ENCODE peak calls at places on chromosome 1, in four cellular contexts. I, Z, R and M are unnamed samples.
A peak's percentile ranks its signal among the peaks of the same experiment; 100 is the strongest.

GRCh38 chr1:243725846-243726245 is 124.2 kb downstream of the AKT3 start:
- DNase-seq in I (no peak), Z (peak; percentile 35), R (no peak), M (no peak)

GRCh38 chr1:181135462-181135781 is 46.9 kb downstream of the IER5 start:
- DNase-seq in I (no peak), Z (peak; percentile 49), R (no peak), M (peak; percentile 41)

GRCh38 chr1:168709896-168710305 is 19.1 kb downstream of the DPT start:
- DNase-seq in I (no peak), Z (peak; percentile 91), R (no peak), M (no peak)

GRCh38 chr1:62724430-62724829 is 36.2 kb upstream of the DOCK7 start:
- DNase-seq in I (no peak), Z (no peak), R (no peak), M (no peak)

GRCh38 chr1:110421159-110421777 is 13.8 kb upstream of the LAMTOR5 start:
- DNase-seq in I (no peak), Z (peak; percentile 61), R (no peak), M (peak; percentile 65)

GRCh38 chr1:208841396-208841795 is 597.2 kb upstream of the PLXNA2 start:
- DNase-seq in I (no peak), Z (peak; percentile 39), R (no peak), M (no peak)

GRCh38 chr1:155003766-155004351 is 1.3 kb downstream of the ZBTB7B start:
- DNase-seq in I (peak; percentile 74), Z (peak; percentile 59), R (no peak), M (peak; percentile 88)

GRCh38 chr1:216458807-216459206 is 35.6 kb upstream of the USH2A start:
- DNase-seq in I (no peak), Z (peak; percentile 36), R (no peak), M (no peak)

GRCh38 chr1:91803847-91804545 is 82.0 kb downstream of the TGFBR3 start:
- DNase-seq in I (no peak), Z (no peak), R (no peak), M (no peak)

GRCh38 chr1:55951291-55951690 is 628.1 kb downstream of the PLPP3 start:
- DNase-seq in I (no peak), Z (peak; percentile 25), R (no peak), M (no peak)

GRCh38 chr1:202702088-202702487 is 8.2 kb downstream of the SYT2 start:
- DNase-seq in I (no peak), Z (no peak), R (no peak), M (no peak)

DNA sequence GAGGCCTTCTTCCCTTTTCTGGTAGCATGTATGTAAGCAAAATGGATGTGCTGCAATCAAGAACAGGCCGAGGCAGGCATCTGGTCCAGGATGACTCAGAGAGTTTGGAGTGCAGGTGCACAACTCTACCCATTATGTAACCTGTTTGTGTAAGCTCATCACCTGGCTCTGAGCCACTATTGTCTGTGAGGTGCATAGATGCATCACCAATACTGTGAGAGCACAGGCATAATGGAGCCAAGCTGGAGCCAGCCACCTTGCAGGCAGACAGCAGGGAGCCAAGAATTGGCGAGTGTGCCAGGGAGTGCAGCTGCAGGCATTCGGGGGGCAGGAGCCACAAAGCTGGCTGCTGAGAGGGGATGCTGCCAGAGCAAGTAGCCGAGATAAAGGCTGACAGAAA is 549.9 kb upstream of the RGS18 start:
- DNase-seq in I (no peak), Z (peak; percentile 2), R (no peak), M (no peak)
- H3K27ac ChIP-seq in I (no peak overlapping the region), Z (no peak overlapping the region), R (peak overlapping the region; percentile 65), M (no peak overlapping the region)

DNA sequence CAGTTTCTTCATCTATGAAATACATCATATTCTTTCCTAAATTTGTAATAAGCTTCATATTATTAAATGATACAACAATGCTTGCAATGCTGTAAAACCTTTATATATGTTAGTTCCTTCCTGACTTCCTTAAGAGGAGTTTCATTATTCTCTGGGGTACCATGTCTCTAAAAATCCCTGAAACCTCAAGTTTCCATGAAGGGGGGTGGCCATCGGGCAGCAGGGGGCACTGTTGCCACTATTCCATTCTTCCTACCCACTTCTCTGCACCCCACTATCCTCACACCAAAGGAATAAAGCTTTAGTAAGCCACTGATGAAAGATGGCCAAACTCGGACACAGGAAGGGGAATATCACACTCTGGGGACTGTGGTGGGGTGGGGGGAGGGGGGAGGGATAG is 9.0 kb upstream of the DMRTB1 start:
- DNase-seq in I (no peak), Z (no peak), R (no peak), M (no peak)
- TF ChIP-seq CTCF in I (no peak), Z (peak; percentile 41), R (no peak), M (no peak)

GRCh38 chr1:11678442-11678841 is 2.5 kb downstream of the MAD2L2 start:
- DNase-seq in I (no peak), Z (no peak), R (no peak), M (no peak)
- H3K9me3 ChIP-seq in I (no peaks in the 10 kb centered on the region), Z (no peaks in the 10 kb centered on the region), R (no peaks in the 10 kb centered on the region), M (no peaks in the 10 kb centered on the region)

GRCh38 chr1:21774835-21775541 is 8.0 kb downstream of the USP48 start:
- DNase-seq in I (no peak), Z (no peak), R (no peak), M (peak; percentile 29)
- H3K27ac ChIP-seq in I (no peak overlapping the region), Z (no peak overlapping the region), R (peak overlapping the region; percentile 9), M (no peak overlapping the region)

GRCh38 chr1:29646161-29646775 is 409.9 kb downstream of the PTPRU start:
- DNase-seq in I (no peak), Z (no peak), R (peak; percentile 64), M (peak; percentile 39)

GRCh38 chr1:29645586-29645985 is 409.3 kb downstream of the PTPRU start:
- DNase-seq in I (no peak), Z (no peak), R (peak; percentile 54), M (no peak)

GRCh38 chr1:29643281-29643680 is 407.0 kb downstream of the PTPRU start:
- DNase-seq in I (no peak), Z (no peak), R (peak; percentile 23), M (peak; percentile 24)

GRCh38 chr1:29643838-29644440 is 407.6 kb downstream of the PTPRU start:
- DNase-seq in I (no peak), Z (no peak), R (no peak), M (peak; percentile 3)

GRCh38 chr1:29644812-29645211 is 408.5 kb downstream of the PTPRU start:
- DNase-seq in I (no peak), Z (no peak), R (no peak), M (no peak)
- TF ChIP-seq CTCF in I (no peak), Z (no peak), R (no peak), M (no peak)

GRCh38 chr1:227561303-227561702 is 2.1 kb upstream of the ZNF678 start:
- DNase-seq in I (no peak), Z (no peak), R (no peak), M (no peak)
- H3K9me3 ChIP-seq in I (no peaks in the 10 kb centered on the region), Z (no peaks in the 10 kb centered on the region), R (no peaks in the 10 kb centered on the region), M (no peaks in the 10 kb centered on the region)

GRCh38 chr1:58881471-58881994 is 97.7 kb upstream of the JUN start:
- DNase-seq in I (peak; percentile 69), Z (peak; percentile 64), R (no peak), M (peak; percentile 69)
- H3K27ac ChIP-seq in I (peak overlapping the region; percentile 15), Z (peak overlapping the region; percentile 14), R (no peak overlapping the region), M (no peak overlapping the region)

GRCh38 chr1:186240436-186240835 is 134.6 kb downstream of the TPR start:
- DNase-seq in I (no peak), Z (no peak), R (no peak), M (no peak)

GRCh38 chr1:186250529-186250928 is 124.5 kb downstream of the TPR start:
- DNase-seq in I (no peak), Z (no peak), R (no peak), M (no peak)

GRCh38 chr1:186239211-186239610 is 135.8 kb downstream of the TPR start:
- DNase-seq in I (no peak), Z (peak; percentile 35), R (no peak), M (no peak)

DNA sequence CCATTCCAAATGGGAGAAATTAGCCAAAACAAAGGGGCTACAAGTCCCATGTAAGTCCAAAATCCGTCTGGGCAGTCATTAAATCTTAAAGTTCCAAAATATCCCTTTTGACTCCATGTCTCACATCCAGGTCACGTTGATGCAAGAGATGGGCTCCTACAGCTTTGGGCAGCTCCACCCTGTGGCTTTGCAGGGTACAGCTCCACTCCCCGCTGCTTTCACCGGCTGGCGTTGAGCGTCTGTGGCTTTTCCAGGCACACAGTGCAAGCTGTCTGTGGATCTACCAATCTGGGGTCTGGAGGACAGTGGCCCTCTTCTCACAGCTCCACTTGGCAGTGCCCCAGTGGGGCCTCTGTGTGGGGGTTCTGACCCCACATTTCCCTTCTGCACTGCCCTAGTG is 130.2 kb downstream of the TPR start:
- DNase-seq in I (peak; percentile 17), Z (no peak), R (no peak), M (no peak)
- TF ChIP-seq CTCF in I (no peak), Z (peak; percentile 35), R (no peak), M (no peak)

GRCh38 chr1:90721210-90722194 is 4.4 kb upstream of the BARHL2 start:
- DNase-seq in I (peak; percentile 56), Z (peak; percentile 25), R (peak; percentile 83), M (no peak)

GRCh38 chr1:90717665-90718410 is 736 bp upstream of the BARHL2 start:
- DNase-seq in I (no peak), Z (no peak), R (no peak), M (no peak)

GRCh38 chr1:90718411-90719320 is 1.6 kb upstream of the BARHL2 start:
- DNase-seq in I (no peak), Z (no peak), R (no peak), M (no peak)

GRCh38 chr1:90720137-90720636 is 3.1 kb upstream of the BARHL2 start:
- DNase-seq in I (no peak), Z (no peak), R (no peak), M (no peak)

DNA sequence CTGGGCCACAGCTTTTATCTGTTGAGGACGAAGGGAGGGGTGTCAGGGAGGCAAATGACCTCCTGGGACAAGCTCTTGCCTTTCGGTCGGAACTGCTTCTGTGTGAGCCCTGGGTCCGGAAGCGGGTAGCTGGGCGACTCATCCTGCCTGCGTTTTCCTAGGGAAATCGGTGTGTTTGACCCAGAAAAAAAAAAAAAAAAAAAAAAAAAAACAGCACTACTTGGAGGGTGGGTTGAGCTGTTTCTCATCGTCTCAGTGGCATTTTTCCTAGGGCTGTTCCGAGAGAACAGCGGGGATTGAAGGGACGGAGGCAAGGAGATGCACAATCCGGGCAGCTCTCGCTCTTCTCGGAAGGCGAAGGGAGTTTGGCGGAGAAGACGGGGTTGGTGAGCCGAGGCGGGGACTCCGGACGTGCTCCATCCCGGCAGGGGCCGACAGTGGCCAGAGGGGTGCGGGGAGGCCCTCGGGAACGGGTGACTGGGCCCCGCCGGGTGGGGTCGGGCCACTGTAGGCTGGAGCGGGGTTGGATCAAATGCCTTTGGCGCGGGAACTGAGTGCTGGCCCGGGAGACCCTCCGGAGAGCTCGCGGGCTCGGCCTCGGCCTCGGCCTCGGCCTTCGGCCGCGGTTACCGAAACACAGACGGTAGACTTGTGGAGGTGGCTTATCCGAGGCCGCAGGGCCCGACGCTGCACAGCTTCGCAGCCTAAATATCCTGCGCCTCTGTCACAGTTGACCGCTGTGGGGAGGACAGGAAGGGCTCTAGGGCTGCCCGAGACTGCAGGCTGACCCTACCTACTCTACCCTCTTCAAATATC is 2.4 kb upstream of the BARHL2 start:
- DNase-seq in I (no peak), Z (no peak), R (no peak), M (no peak)
- H3K9me3 ChIP-seq in I (no peaks in the 10 kb centered on the region), Z (no peaks in the 10 kb centered on the region), R (no peaks in the 10 kb centered on the region), M (no peaks in the 10 kb centered on the region)

GRCh38 chr1:12480031-12480430 is 138.0 kb downstream of the DHRS3 start:
- DNase-seq in I (no peak), Z (no peak), R (no peak), M (no peak)
- H3K27ac ChIP-seq in I (no peak overlapping the region), Z (no peak overlapping the region), R (no peak overlapping the region), M (peak overlapping the region; percentile 75)